ENCODE peak calls at places on chromosome 2, in four cellular contexts. H, P, S and K are unnamed samples.

GRCh38 chr2:22784586-22784985 is 600.4 kb upstream of the KLHL29 start:
- DNase-seq in H (no peak), P (no peak), S (no peak), K (no peak)

GRCh38 chr2:26612522-26613240 is 28.5 kb downstream of the CIB4 start:
- DNase-seq in H (no peak), P (no peak), S (no peak), K (peak; percentile 63)

GRCh38 chr2:64424421-64424987 is 29.5 kb upstream of the LGALSL start:
- DNase-seq in H (no peak), P (no peak), S (no peak), K (peak; percentile 37)

GRCh38 chr2:15964936-15965563 is 24.7 kb downstream of the MYCN start:
- DNase-seq in H (no peak), P (no peak), S (no peak), K (no peak)

GRCh38 chr2:102194609-102195268 is 7.9 kb downstream of the IL1RL2 start:
- DNase-seq in H (no peak), P (no peak), S (no peak), K (no peak)

GRCh38 chr2:67436221-67436620 is 39.1 kb downstream of the ETAA1 start:
- DNase-seq in H (no peak), P (no peak), S (no peak), K (no peak)

GRCh38 chr2:224887159-224887558 is 155.1 kb downstream of the DOCK10 start:
- DNase-seq in H (no peak), P (no peak), S (no peak), K (no peak)

GRCh38 chr2:18684202-18685040 is 95.1 kb upstream of the NT5C1B start:
- DNase-seq in H (no peak), P (no peak), S (no peak), K (no peak)

GRCh38 chr2:229335349-229335748 is 64.3 kb upstream of the PID1 start:
- DNase-seq in H (no peak), P (no peak), S (no peak), K (no peak)

GRCh38 chr2:69781321-69782248 is 39.7 kb downstream of the ANXA4 start:
- DNase-seq in H (no peak), P (no peak), S (no peak), K (no peak)

GRCh38 chr2:150191349-150191748 is 296.1 kb downstream of the RND3 start:
- DNase-seq in H (no peak), P (no peak), S (no peak), K (no peak)

GRCh38 chr2:207624170-207625013 is 802 bp downstream of the METTL21A start:
- DNase-seq in H (peak; percentile 74), P (peak; percentile 83), S (peak; percentile 87), K (peak; percentile 88)

GRCh38 chr2:186348200-186348599 is 137.9 kb upstream of the ZC3H15 start:
- DNase-seq in H (no peak), P (no peak), S (no peak), K (no peak)

GRCh38 chr2:128632491-128632780 is 313.8 kb upstream of the HS6ST1 start:
- DNase-seq in H (no peak), P (no peak), S (no peak), K (no peak)

GRCh38 chr2:175854149-175854548 is 147.9 kb downstream of the LNPK start:
- DNase-seq in H (no peak), P (no peak), S (no peak), K (no peak)

GRCh38 chr2:211745295-211746097 is 793.1 kb downstream of the ERBB4 start:
- DNase-seq in H (peak; percentile 53), P (no peak), S (peak; percentile 67), K (peak; percentile 34)

GRCh38 chr2:80168037-80168436 is 136.5 kb downstream of the LRRTM1 start:
- DNase-seq in H (no peak), P (no peak), S (no peak), K (no peak)

GRCh38 chr2:58899692-58900091 is 658.6 kb upstream of the FANCL start:
- DNase-seq in H (no peak), P (no peak), S (no peak), K (no peak)

GRCh38 chr2:40373093-40373492 is 78.8 kb downstream of the SLC8A1 start:
- DNase-seq in H (no peak), P (no peak), S (no peak), K (no peak)

GRCh38 chr2:76491503-76491902 is 780.8 kb upstream of the GCFC2 start:
- DNase-seq in H (no peak), P (no peak), S (no peak), K (no peak)

GRCh38 chr2:24409166-24409565 is 48.8 kb upstream of the ITSN2 start:
- DNase-seq in H (no peak), P (no peak), S (no peak), K (no peak)

GRCh38 chr2:153823880-153824279 is 47.8 kb upstream of the GALNT13 start:
- DNase-seq in H (no peak), P (no peak), S (no peak), K (no peak)

GRCh38 chr2:216914491-216914890 is 54.6 kb upstream of the TNP1 start:
- DNase-seq in H (no peak), P (no peak), S (no peak), K (no peak)

GRCh38 chr2:215942194-215942593 is 71.2 kb downstream of the MREG start:
- DNase-seq in H (no peak), P (no peak), S (no peak), K (no peak)

GRCh38 chr2:32864337-32864736 is 82.4 kb upstream of the LTBP1 start:
- DNase-seq in H (no peak), P (no peak), S (no peak), K (no peak)

GRCh38 chr2:45007961-45008295 is 1.3 kb downstream of the SIX2 start:
- DNase-seq in H (no peak), P (no peak), S (no peak), K (no peak)

GRCh38 chr2:240913810-240914644 is 7.9 kb downstream of the CROCC2 start:
- DNase-seq in H (peak; percentile 86), P (peak; percentile 72), S (peak; percentile 56), K (peak; percentile 93)

GRCh38 chr2:98348066-98348561 is 1.9 kb downstream of the CNGA3 start:
- DNase-seq in H (no peak), P (no peak), S (no peak), K (no peak)

GRCh38 chr2:46150445-46150970 is 146.7 kb upstream of the EPAS1 start:
- DNase-seq in H (no peak), P (no peak), S (no peak), K (no peak)

GRCh38 chr2:197137826-197138480 is 172.6 kb downstream of the ANKRD44 start:
- DNase-seq in H (no peak), P (no peak), S (no peak), K (no peak)

GRCh38 chr2:197138513-197138912 is 172.1 kb downstream of the ANKRD44 start:
- DNase-seq in H (no peak), P (no peak), S (no peak), K (no peak)

GRCh38 chr2:197137234-197137633 is 173.3 kb downstream of the ANKRD44 start:
- DNase-seq in H (no peak), P (no peak), S (no peak), K (no peak)

GRCh38 chr2:197135806-197136205 is 174.8 kb downstream of the ANKRD44 start:
- DNase-seq in H (no peak), P (no peak), S (no peak), K (no peak)

GRCh38 chr2:197136452-197136851 is 174.1 kb downstream of the ANKRD44 start:
- DNase-seq in H (no peak), P (no peak), S (no peak), K (no peak)
- H3K27ac ChIP-seq in H (no peak overlapping the region), P (no peak overlapping the region), S (no peak overlapping the region), K (no peak overlapping the region)

DNA sequence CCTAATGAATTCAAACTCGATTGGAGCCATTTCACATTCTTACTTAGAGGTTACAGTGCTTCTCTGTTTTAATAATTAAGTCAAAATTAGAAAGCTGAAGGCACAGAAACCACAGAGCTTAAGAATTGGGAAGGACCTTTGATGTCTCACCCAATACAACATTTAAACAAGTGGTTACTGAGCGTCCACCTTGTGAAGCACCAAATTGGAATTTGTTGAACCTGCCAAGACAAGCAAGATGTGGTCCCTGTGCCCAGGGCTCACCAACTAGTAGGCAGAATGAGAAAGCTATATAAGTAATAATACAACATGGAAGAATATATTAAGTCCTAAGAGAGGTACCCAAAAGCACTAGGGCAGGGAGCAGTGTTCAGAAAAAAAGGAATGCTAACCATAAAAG is 64.5 kb upstream of the NPAS2 start:
- DNase-seq in H (no peak), P (no peak), S (no peak), K (no peak)
- H3K4me1 ChIP-seq in H (peaks cover 8% of the 10 kb centered on the region), P (peaks cover 29% of the 10 kb centered on the region), S (no peaks in the 10 kb centered on the region), K (peaks cover 7% of the 10 kb centered on the region)

GRCh38 chr2:12741361-12741760 is 24.6 kb downstream of the TRIB2 start:
- DNase-seq in H (no peak), P (no peak), S (no peak), K (no peak)
- H3K27ac ChIP-seq in H (no peak overlapping the region), P (no peak overlapping the region), S (no peak overlapping the region), K (no peak overlapping the region)

GRCh38 chr2:11750422-11750821 is 4.0 kb downstream of the LPIN1 start:
- DNase-seq in H (no peak), P (no peak), S (peak; percentile 78), K (no peak)
- H3K4me1 ChIP-seq in H (peaks cover 80% of the 10 kb centered on the region), P (peaks cover 77% of the 10 kb centered on the region), S (peaks cover 85% of the 10 kb centered on the region), K (peaks cover 29% of the 10 kb centered on the region)

GRCh38 chr2:235634435-235635152 is 140.8 kb downstream of the AGAP1 start:
- DNase-seq in H (peak; percentile 8), P (no peak), S (no peak), K (no peak)
- H3K27ac ChIP-seq in H (no peak overlapping the region), P (no peak overlapping the region), S (no peak overlapping the region), K (no peak overlapping the region)

GRCh38 chr2:71935291-71935848 is 212.3 kb downstream of the CYP26B1 start:
- DNase-seq in H (peak; percentile 84), P (no peak), S (no peak), K (peak; percentile 90)

GRCh38 chr2:71936076-71937030 is 211.3 kb downstream of the CYP26B1 start:
- DNase-seq in H (no peak), P (no peak), S (no peak), K (peak; percentile 79)

GRCh38 chr2:71934320-71934593 is 213.4 kb downstream of the CYP26B1 start:
- DNase-seq in H (no peak), P (no peak), S (no peak), K (no peak)

GRCh38 chr2:71933467-71934319 is 214.0 kb downstream of the CYP26B1 start:
- DNase-seq in H (no peak), P (no peak), S (no peak), K (no peak)

GRCh38 chr2:71934595-71935263 is 212.9 kb downstream of the CYP26B1 start:
- DNase-seq in H (peak; percentile 82), P (no peak), S (no peak), K (peak; percentile 82)
- H3K4me1 ChIP-seq in H (peaks cover 9% of the 10 kb centered on the region), P (peaks cover 5% of the 10 kb centered on the region), S (no peaks in the 10 kb centered on the region), K (peaks cover 6% of the 10 kb centered on the region)

DNA sequence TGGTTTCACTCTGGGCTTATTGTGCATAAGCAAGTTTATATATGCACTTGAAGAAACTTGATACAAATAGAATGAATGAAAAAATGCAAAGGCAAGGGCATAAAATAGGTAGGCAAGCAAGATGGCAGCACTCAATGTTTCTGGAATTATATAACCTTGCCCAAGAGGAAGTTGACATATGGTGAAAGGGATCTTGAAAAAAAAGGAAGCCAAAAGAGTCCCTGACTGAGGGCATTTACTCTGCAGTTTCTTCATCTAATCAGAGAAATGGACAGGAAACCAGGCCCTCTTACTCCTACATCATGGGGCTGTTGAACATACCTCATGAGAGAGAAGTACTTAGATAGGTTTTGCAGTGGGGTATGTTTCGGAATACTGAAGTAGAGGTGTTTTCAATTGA is 53.3 kb downstream of the PLCL1 start:
- DNase-seq in H (no peak), P (no peak), S (no peak), K (no peak)
- H3K27ac ChIP-seq in H (no peak overlapping the region), P (no peak overlapping the region), S (no peak overlapping the region), K (no peak overlapping the region)

GRCh38 chr2:96879545-96880040 is 9.7 kb upstream of the SEMA4C start:
- DNase-seq in H (no peak), P (no peak), S (no peak), K (no peak)
- H3K4me1 ChIP-seq in H (peaks cover 2% of the 10 kb centered on the region), P (peaks cover 12% of the 10 kb centered on the region), S (peaks cover under 1% of the 10 kb centered on the region), K (no peaks in the 10 kb centered on the region)